ENCODE peak calls at places on chromosomes 4 and X, in five cellular contexts. M is stimulated activated CD8-positive, alpha-beta memory T cell treated with anti-CD3 and anti-CD28 coated beads, Interleukin-7, amount 100 ng/mL, for 24 hours; E is GOT3; P is endothelial cell; T is T-helper 1 cell. X is an unnamed sample.

GRCh38 chr4:8707045-8707781 is 114.6 kb downstream of the CPZ start:
- DNase-seq in M (no peak), E (no peak), P (no peak), T (no peak), X (no peak)

GRCh38 chr4:142846105-142846728 is at the start of gene INPP4B:
- DNase-seq in M (no peak), E (no peak), P (peak; percentile 57), T (peak; percentile 26), X (peak; percentile 72)

GRCh38 chr4:113537183-113537977 is 224.2 kb downstream of the CAMK2D start:
- DNase-seq in M (no peak), E (no peak), P (no peak), T (no peak), X (no peak)

GRCh38 chr4:82415922-82416365 is 14.3 kb downstream of the HNRNPDL start:
- DNase-seq in M (no peak), E (no peak), P (no peak), T (no peak), X (no peak)

GRCh38 chrX:72382199-72382590 is 76.5 kb upstream of the CITED1 start:
- DNase-seq in M (no peak), E (no peak), P (no peak), T (no peak), X (no peak)

GRCh38 chr4:38768968-38769394 is 13.8 kb downstream of the TLR10 start:
- DNase-seq in M (no peak), E (no peak), P (no peak), T (no peak), X (no peak)

GRCh38 chr4:169485791-169486742 is 126.3 kb downstream of the NEK1 start:
- DNase-seq in M (no peak), E (no peak), P (peak; percentile 44), T (no peak), X (peak; percentile 48)

GRCh38 chr4:145388043-145388442 is 93.6 kb upstream of the SMAD1 start:
- DNase-seq in M (no peak), E (no peak), P (no peak), T (no peak), X (no peak)

GRCh38 chr4:185467991-185468390 is 3.5 kb downstream of the CCDC110 start:
- DNase-seq in M (no peak), E (no peak), P (no peak), T (no peak), X (no peak)

GRCh38 chr4:173281420-173282333 is 52.5 kb downstream of the HMGB2 start:
- DNase-seq in M (no peak), E (no peak), P (no peak), T (no peak), X (no peak)

GRCh38 chrX:58025979-58026378 is 115.7 kb upstream of the ZXDA start:
- DNase-seq in M (no peak), E (no peak), P (no peak), T (peak; percentile 11), X (no peak)

GRCh38 chr4:124295413-124295812 is 417.1 kb downstream of the ANKRD50 start:
- DNase-seq in M (no peak), E (no peak), P (no peak), T (no peak), X (no peak)

GRCh38 chr4:188778880-188779279 is 639.6 kb downstream of the TRIML1 start:
- DNase-seq in M (no peak), E (no peak), P (no peak), T (no peak), X (no peak)

GRCh38 chr4:1809754-1810502 is 16.8 kb downstream of the FGFR3 start:
- DNase-seq in M (peak; percentile 37), E (no peak), P (peak; percentile 91), T (peak; percentile 52), X (peak; percentile 89)

GRCh38 chr4:16083217-16084191 is at the start of gene PROM1:
- DNase-seq in M (no peak), E (no peak), P (peak; percentile 35), T (no peak), X (peak; percentile 57)

GRCh38 chr4:41539711-41540110 is 1.8 kb downstream of the LIMCH1 start:
- DNase-seq in M (no peak), E (no peak), P (no peak), T (no peak), X (no peak)

X was measured in hepatocyte.